ENCODE peak calls at places on chromosomes 3 and 15, in seven cellular contexts. V is WERI-Rb-1, K is esophagus muscularis mucosa, X is ovary, M is neural progenitor cell, R is K562, J is stomach. O is an unnamed sample.

GRCh38 chr15:82540055-82540983 is at the start of gene RPS17:
- DNase-seq in K (peak), X (peak), V (peak), J (peak), R (peak), M (peak), O (peak)

GRCh38 chr3:128923607-128924385 is 44.4 kb downstream of the ACAD9 start:
- DNase-seq in M (no peak), V (no peak), J (no peak), K (no peak), R (no peak), X (no peak), O (no peak)

GRCh38 chr3:57756528-57757401 is 656 bp downstream of the SLMAP start:
- DNase-seq in X (peak), J (peak), K (no peak), M (peak), R (peak), V (peak), O (peak)

GRCh38 chr3:59446775-59447465 is 397.1 kb upstream of the CFAP20DC start:
- DNase-seq in X (no peak), V (no peak), K (no peak), M (peak), J (no peak), R (no peak), O (no peak)

GRCh38 chr15:91223902-91224301 is 123.8 kb downstream of the SV2B start:
- DNase-seq in K (no peak), M (no peak), J (no peak), X (no peak), V (no peak), R (no peak), O (no peak)

GRCh38 chr15:75929799-75930565 is 26.3 kb downstream of the FBXO22 start:
- DNase-seq in R (no peak), M (no peak), V (no peak), J (no peak), K (no peak), X (no peak), O (no peak)

GRCh38 chr3:68129065-68129464 is 474.7 kb upstream of the SUCLG2 start:
- DNase-seq in V (no peak), R (no peak), M (no peak), X (no peak), K (no peak), J (no peak), O (no peak)

GRCh38 chr3:37934631-37935289 is 55.8 kb upstream of the VILL start:
- DNase-seq in R (no peak), M (no peak), K (peak), V (no peak), J (no peak), X (no peak), O (no peak)

GRCh38 chr3:14124223-14124614 is 451 bp downstream of the CHCHD4 start:
- DNase-seq in J (peak), M (no peak), V (peak), K (peak), X (peak), R (no peak), O (peak)

GRCh38 chr15:31342781-31343626 is 16.4 kb downstream of the KLF13 start:
- DNase-seq in K (no peak), R (no peak), X (no peak), J (no peak), V (no peak), M (peak), O (no peak)

GRCh38 chr3:126679318-126679751 is 24.4 kb upstream of the TXNRD3 start:
- DNase-seq in X (peak), V (peak), J (peak), R (peak), M (peak), K (peak), O (peak)

GRCh38 chr3:63067999-63068645 is 192.9 kb upstream of the CADPS start:
- DNase-seq in X (no peak), V (no peak), J (no peak), K (no peak), M (peak), R (peak), O (no peak)

GRCh38 chr3:53733433-53733832 is 112.8 kb downstream of the CHDH start:
- DNase-seq in X (no peak), K (no peak), V (no peak), M (no peak), R (no peak), J (no peak), O (no peak)

GRCh38 chr3:196721097-196721496 is 8.9 kb downstream of the PIGX start:
- DNase-seq in V (no peak), J (no peak), K (no peak), X (no peak), R (no peak), M (no peak), O (no peak)

GRCh38 chr15:40928975-40929729 is at the start of gene DLL4:
- DNase-seq in R (peak), M (peak), V (peak), X (peak), K (no peak), J (peak), O (no peak)

GRCh38 chr3:52041118-52041847 is 15.1 kb downstream of the DUSP7 start:
- DNase-seq in V (peak), R (no peak), J (no peak), K (no peak), M (peak), X (no peak), O (no peak)

GRCh38 chr3:154120903-154121235 is 321 bp upstream of the ARHGEF26 start:
- DNase-seq in V (no peak), K (no peak), J (no peak), R (no peak), M (no peak), X (no peak), O (no peak)

GRCh38 chr15:90607361-90607760 is 77.6 kb downstream of the CRTC3 start:
- DNase-seq in X (no peak), V (no peak), M (no peak), R (no peak), K (no peak), J (no peak), O (no peak)

GRCh38 chr3:108830991-108831390 is 8.4 kb downstream of the TRAT1 start:
- DNase-seq in J (no peak), X (no peak), R (no peak), V (no peak), K (no peak), M (peak), O (no peak)

GRCh38 chr3:54873059-54873695 is 54.7 kb downstream of the LRTM1 start:
- DNase-seq in K (no peak), M (no peak), R (no peak), X (no peak), J (no peak), V (no peak), O (no peak)

GRCh38 chr3:43364926-43365325 is 78.6 kb downstream of the SNRK start:
- DNase-seq in V (no peak), X (no peak), R (no peak), J (no peak), K (peak), M (no peak), O (no peak)

GRCh38 chr3:46895204-46895660 is 17.7 kb downstream of the PTH1R start:
- DNase-seq in K (no peak), M (peak), X (peak), J (peak), V (peak), R (peak), O (no peak)

GRCh38 chr15:99474041-99474906 is 91.5 kb upstream of the MEF2A start:
- DNase-seq in M (no peak), K (no peak), J (no peak), R (no peak), V (no peak), X (no peak), O (no peak)

GRCh38 chr3:105747056-105747455 is 121.8 kb downstream of the CBLB start:
- DNase-seq in X (no peak), R (no peak), K (no peak), M (no peak), J (no peak), V (no peak), O (no peak)

GRCh38 chr3:187773963-187774789 is 28.9 kb upstream of the BCL6 start:
- DNase-seq in R (no peak), J (no peak), K (no peak), X (no peak), V (no peak), M (no peak), O (no peak)

GRCh38 chr15:89167267-89168176 is 53.9 kb downstream of the RLBP1 start:
- DNase-seq in V (no peak), M (no peak), J (peak), R (peak), X (no peak), K (no peak), O (peak)

GRCh38 chr3:125684199-125684598 is 88.9 kb upstream of the OSBPL11 start:
- DNase-seq in J (peak), K (no peak), R (no peak), X (peak), V (peak), M (peak), O (no peak)

GRCh38 chr3:160649596-160649995 is 27.4 kb upstream of the ARL14 start:
- DNase-seq in V (no peak), J (no peak), R (no peak), K (no peak), X (no peak), M (no peak), O (no peak)

GRCh38 chr15:90414408-90415028 is 26.5 kb downstream of the IQGAP1 start:
- DNase-seq in R (no peak), V (no peak), K (no peak), X (no peak), J (no peak), M (no peak), O (no peak)

GRCh38 chr15:25862087-25862468 is 1.0 kb downstream of the ATP10A start:
- DNase-seq in M (no peak), X (no peak), R (no peak), J (no peak), K (no peak), V (no peak), O (no peak)

GRCh38 chr3:195180490-195181106 is 90.4 kb downstream of the XXYLT1 start:
- DNase-seq in R (no peak), K (no peak), J (no peak), X (no peak), V (no peak), M (no peak), O (no peak)

GRCh38 chr3:187072102-187072501 is 67.2 kb downstream of the RPL39L start:
- DNase-seq in J (no peak), R (no peak), X (no peak), K (no peak), M (no peak), V (no peak), O (no peak)

GRCh38 chr3:196954832-196955231 is 12.5 kb upstream of the NCBP2 start:
- DNase-seq in X (no peak), K (no peak), J (no peak), M (no peak), V (no peak), R (no peak), O (no peak)

GRCh38 chr15:41501191-41501917 is 7.7 kb downstream of the ITPKA start:
- DNase-seq in M (peak), J (no peak), V (no peak), R (no peak), K (no peak), X (no peak), O (no peak)

GRCh38 chr3:132414841-132415240 is 2.5 kb upstream of the DNAJC13 start:
- DNase-seq in X (no peak), J (no peak), R (no peak), M (no peak), K (no peak), V (no peak), O (no peak)

GRCh38 chr15:40498418-40498817 is 27.6 kb downstream of the CHST14 start:
- DNase-seq in X (no peak), V (no peak), M (no peak), J (no peak), K (no peak), R (no peak), O (no peak)

DNA sequence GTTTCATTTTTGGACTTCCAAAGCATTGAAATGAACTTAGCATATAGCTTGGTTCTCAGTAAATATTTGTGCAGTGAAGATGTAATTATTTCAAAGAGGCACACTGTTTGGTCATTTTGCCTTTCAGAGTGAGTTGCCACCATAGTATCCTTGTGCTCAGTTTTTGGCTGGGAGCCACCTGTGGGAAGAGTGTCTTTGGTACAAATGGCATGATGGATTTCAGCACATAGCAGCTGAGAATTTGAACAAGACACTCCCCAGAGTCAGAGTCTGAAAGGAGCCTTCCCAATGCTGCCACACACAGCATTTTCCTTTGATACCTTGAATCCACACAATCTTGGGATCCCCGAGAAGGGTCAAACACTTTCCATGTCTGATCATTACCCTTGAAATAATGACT is 897.2 kb upstream of the ARPP21 start:
- DNase-seq in R (no peak), X (no peak), M (no peak), V (no peak), K (no peak), J (no peak), O (no peak)
- H3K27ac ChIP-seq in R (no peak), X (no peak), M (no peak), V (no peak), K (no peak), J (no peak), O (no peak)

GRCh38 chr3:119173325-119173724 is at the start of gene UPK1B:
- DNase-seq in X (no peak), M (peak), V (no peak), J (no peak), R (peak), K (no peak), O (no peak)

GRCh38 chr3:119176778-119177177 is 3.4 kb downstream of the UPK1B start:
- DNase-seq in J (no peak), V (no peak), X (no peak), K (no peak), R (no peak), M (no peak), O (no peak)

GRCh38 chr3:119177321-119177720 is 3.9 kb downstream of the UPK1B start:
- DNase-seq in M (no peak), R (no peak), J (no peak), V (no peak), X (no peak), K (no peak), O (no peak)

GRCh38 chr3:119170821-119171220 is 2.6 kb upstream of the UPK1B start:
- DNase-seq in V (no peak), X (no peak), R (no peak), M (no peak), J (no peak), K (no peak), O (no peak)

DNA sequence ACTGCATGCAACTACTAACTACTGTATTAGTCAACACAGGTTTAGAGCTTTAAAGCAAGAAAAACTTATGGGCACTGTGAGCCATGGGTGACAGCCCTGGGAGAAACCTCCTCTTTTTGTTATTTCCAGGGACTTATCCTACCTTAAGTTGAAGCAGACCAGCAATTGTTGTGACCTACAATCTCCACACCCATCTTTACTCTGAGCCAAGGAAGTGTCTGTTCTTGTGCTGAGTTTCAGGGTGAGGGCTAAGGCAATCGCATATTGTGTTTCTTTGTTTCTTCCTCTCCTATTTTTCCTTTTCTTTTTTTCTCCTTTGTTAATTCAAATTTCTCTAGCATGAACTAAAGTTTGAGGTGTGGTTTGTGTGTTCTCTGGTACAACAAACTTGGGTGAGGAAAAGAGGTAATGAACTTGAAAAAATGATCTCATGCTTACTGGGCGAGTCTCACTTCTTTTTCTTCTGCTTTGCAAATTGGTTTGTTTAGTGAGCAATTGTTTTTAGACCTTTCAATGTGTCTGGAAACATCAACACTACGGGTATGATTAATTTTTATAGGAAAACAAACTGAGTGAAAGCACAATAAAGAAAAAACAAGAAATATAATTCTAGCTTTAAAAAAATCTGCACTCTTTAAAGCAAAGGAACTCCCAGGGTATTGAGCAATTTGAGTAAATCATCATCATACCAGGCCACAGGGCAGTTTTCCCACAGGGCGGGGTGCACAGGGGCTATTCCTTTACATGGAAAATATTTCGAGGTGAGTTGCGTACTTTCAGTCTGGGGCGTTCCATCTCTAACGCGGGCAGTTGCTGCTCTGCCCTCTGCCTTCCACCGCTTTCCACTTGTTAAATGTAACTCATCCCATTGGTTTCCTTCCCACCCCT is 2.7 kb downstream of the UPK1B start:
- DNase-seq in R (no peak), K (no peak), J (peak), M (no peak), V (no peak), X (no peak), O (no peak)
- H3K4me3 ChIP-seq in R (no peak), K (no peak), J (no peak), M (no peak), V (no peak), X (no peak), O (no peak)

GRCh38 chr3:39460677-39461076 is 6.8 kb upstream of the MOBP start:
- DNase-seq in X (no peak), R (no peak), M (no peak), V (no peak), K (no peak), J (no peak), O (no peak)
- TF ChIP-seq CTCF in X (no peak), R (no peak), M (no peak), V (no peak), K (no peak), J (no peak), O (no peak)

DNA sequence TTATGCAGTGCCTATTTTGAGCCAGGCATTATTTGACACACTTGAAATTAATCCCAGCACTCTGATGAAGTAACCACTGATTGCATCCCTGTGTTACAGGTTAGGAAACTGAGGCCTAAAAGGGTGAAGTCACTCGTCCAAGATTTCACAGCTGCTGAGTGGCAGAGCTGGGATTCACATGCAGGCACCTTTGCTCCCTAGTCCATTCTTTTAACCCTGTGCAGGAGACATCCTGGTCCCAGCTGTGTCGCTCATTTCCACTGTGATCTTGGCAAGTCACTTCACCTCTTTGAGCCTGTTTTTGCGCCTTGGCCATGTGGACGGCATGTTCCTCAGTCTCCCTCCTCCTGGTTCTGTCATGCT is 70.5 kb downstream of the SMAD6 start:
- DNase-seq in J (no peak), K (no peak), M (no peak), V (no peak), R (no peak), X (no peak), O (no peak)
- H3K27ac ChIP-seq in J (peak), K (peak), M (peak), V (no peak), R (no peak), X (no peak), O (peak)

DNA sequence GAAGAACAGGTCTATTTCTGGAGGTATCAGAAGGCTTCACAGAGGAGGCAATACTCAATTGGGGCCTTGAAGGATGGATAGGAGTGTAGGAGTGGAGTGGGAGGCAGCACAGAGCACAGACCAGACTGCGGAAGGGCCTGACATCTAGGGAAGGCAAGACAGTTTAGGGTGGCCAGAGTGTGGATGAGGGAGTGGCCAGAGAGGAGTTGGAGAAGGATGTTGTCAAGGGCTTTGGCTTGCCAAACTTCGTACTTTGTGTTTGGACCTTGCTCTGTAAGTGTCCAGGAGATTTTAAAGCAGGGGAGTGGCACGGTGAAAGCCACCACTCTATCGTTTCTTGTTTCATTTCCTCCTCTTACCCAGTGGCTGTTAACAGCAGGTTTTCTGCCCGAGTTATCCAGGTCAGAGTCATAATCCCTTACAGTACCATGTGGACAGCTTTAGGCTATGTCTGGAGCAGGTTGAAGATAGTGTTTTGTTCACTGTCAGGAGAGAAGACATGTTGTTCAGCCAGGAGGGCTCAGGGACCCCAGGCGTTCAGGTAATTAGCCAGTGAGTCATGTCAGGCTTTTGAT is 12.3 kb downstream of the SMAD3 start:
- DNase-seq in J (no peak), M (no peak), V (peak), R (no peak), K (no peak), X (no peak), O (no peak)
- H3K4me3 ChIP-seq in J (no peak), M (no peak), V (no peak), R (no peak), K (no peak), X (no peak), O (no peak)

DNA sequence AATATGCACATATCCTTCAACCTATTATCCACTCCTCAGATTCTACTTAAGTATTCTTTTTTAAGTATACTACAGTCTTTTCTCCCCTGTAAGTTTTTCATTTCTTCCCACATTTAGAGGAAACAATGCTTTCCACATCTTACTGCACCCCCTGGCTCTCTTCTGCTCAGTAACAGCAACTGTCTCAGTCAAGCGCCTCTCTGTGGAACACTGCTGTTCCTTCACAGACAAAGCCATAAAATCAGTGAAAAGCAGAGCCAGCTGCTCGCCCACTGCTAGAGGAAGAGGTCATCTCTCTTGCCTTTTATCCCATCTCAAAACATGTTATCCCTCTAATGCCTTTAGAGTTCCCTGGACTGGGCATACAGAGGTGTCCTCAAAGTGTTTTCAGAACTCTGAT is 24.8 kb downstream of the SERP1 start:
- DNase-seq in J (no peak), V (no peak), K (no peak), X (no peak), R (no peak), M (peak), O (no peak)
- TF ChIP-seq CTCF in J (no peak), V (peak), K (no peak), X (no peak), R (no peak), M (no peak), O (no peak)